ENCODE peak calls at places on chromosome 22, in eight cellular contexts. G is SW480; D is stimulated activated CD4-positive, alpha-beta T cell treated with anti-CD3 and anti-CD28 coated beads, Interleukin-4, amount 100 ng/mL, for 1 hour; Y is WTC11; F is fibroblast of pulmonary artery; U is activated naive CD4-positive, alpha-beta T cell treated with anti-CD3 and anti-CD28 coated beads for 36 hours; K is dermis blood vessel endothelial cell; H is NCI-H460. S is an unnamed sample.

GRCh38 chr22:43205261-43205691 is 18.3 kb upstream of the TTLL12 start:
- DNase-seq in G (no peak), D (no peak), Y (no peak), F (no peak), U (no peak), K (no peak), H (no peak), S (no peak)

GRCh38 chr22:43186272-43187170 is at the start of gene TTLL12:
- DNase-seq in G (peak; percentile 39), D (peak; percentile 65), Y (peak; percentile 54), F (peak; percentile 44), U (peak; percentile 53), K (peak; percentile 67), H (peak; percentile 39), S (peak; percentile 61)

GRCh38 chr22:45949921-45950320 is 27.0 kb downstream of the WNT7B start:
- DNase-seq in G (no peak), D (no peak), Y (no peak), F (no peak), U (no peak), K (no peak), H (no peak), S (no peak)

GRCh38 chr22:40932396-40932795 is 18.8 kb upstream of the RBX1 start:
- DNase-seq in G (no peak), D (no peak), Y (no peak), F (no peak), U (no peak), K (no peak), H (no peak), S (no peak)

GRCh38 chr22:48591286-48592065 is 1236.2 kb downstream of the BRD1 start:
- DNase-seq in G (no peak), D (no peak), Y (no peak), F (no peak), U (no peak), K (no peak), H (no peak), S (no peak)

GRCh38 chr22:37079158-37079557 is 27.6 kb downstream of the KCTD17 start:
- DNase-seq in G (no peak), D (no peak), Y (no peak), F (no peak), U (peak; percentile 35), K (no peak), H (no peak), S (no peak)

GRCh38 chr22:23075525-23076216 is 5.4 kb downstream of the GNAZ start:
- DNase-seq in G (peak; percentile 80), D (no peak), Y (no peak), F (no peak), U (no peak), K (no peak), H (no peak), S (no peak)

GRCh38 chr22:50229370-50229769 is 15.5 kb downstream of the TUBGCP6 start:
- DNase-seq in G (no peak), D (no peak), Y (no peak), F (no peak), U (no peak), K (no peak), H (no peak), S (no peak)

GRCh38 chr22:33330534-33330933 is 272.4 kb upstream of the SYN3 start:
- DNase-seq in G (no peak), D (no peak), Y (no peak), F (no peak), U (no peak), K (no peak), H (no peak), S (no peak)

GRCh38 chr22:19036523-19037273 is 85.5 kb downstream of the DGCR2 start:
- DNase-seq in G (no peak), D (no peak), Y (peak; percentile 42), F (peak; percentile 14), U (no peak), K (peak; percentile 26), H (no peak), S (no peak)

GRCh38 chr22:18965526-18966421 is 29.7 kb upstream of the PRODH start:
- DNase-seq in G (no peak), D (no peak), Y (no peak), F (no peak), U (no peak), K (no peak), H (no peak), S (no peak)

GRCh38 chr22:20388200-20388599 is 5.8 kb upstream of the ZNF74 start:
- DNase-seq in G (no peak), D (no peak), Y (no peak), F (no peak), U (no peak), K (no peak), H (no peak), S (no peak)

GRCh38 chr22:48835364-48835763 is 992.3 kb downstream of the BRD1 start:
- DNase-seq in G (no peak), D (no peak), Y (no peak), F (no peak), U (no peak), K (no peak), H (no peak), S (no peak)

GRCh38 chr22:39825661-39826102 is 67.9 kb downstream of the ENTHD1 start:
- DNase-seq in G (no peak), D (no peak), Y (no peak), F (no peak), U (no peak), K (no peak), H (no peak), S (peak; percentile 51)

GRCh38 chr22:28589102-28589501 is 90.5 kb downstream of the TTC28 start:
- DNase-seq in G (no peak), D (no peak), Y (no peak), F (no peak), U (no peak), K (no peak), H (no peak), S (no peak)

GRCh38 chr22:23137468-23137867 is 4.3 kb downstream of the RSPH14 start:
- DNase-seq in G (no peak), D (no peak), Y (no peak), F (no peak), U (no peak), K (no peak), H (no peak), S (peak; percentile 30)

GRCh38 chr22:34833982-34834510 is 231.9 kb upstream of the ISX start:
- DNase-seq in G (no peak), D (no peak), Y (no peak), F (no peak), U (no peak), K (no peak), H (no peak), S (no peak)

GRCh38 chr22:46146329-46146728 is 4.0 kb upstream of the PPARA start:
- DNase-seq in G (no peak), D (no peak), Y (no peak), F (no peak), U (no peak), K (no peak), H (no peak), S (no peak)

GRCh38 chr22:43562843-43563242 is 151.0 kb downstream of the MPPED1 start:
- DNase-seq in G (no peak), D (no peak), Y (no peak), F (no peak), U (no peak), K (no peak), H (no peak), S (no peak)

GRCh38 chr22:22593964-22594656 is 35.0 kb upstream of the PRAME start:
- DNase-seq in G (peak; percentile 44), D (peak; percentile 52), Y (peak; percentile 66), F (peak; percentile 70), U (peak; percentile 72), K (peak; percentile 83), H (peak; percentile 23), S (peak; percentile 68)

GRCh38 chr22:45865561-45866397 is 111.2 kb downstream of the WNT7B start:
- DNase-seq in G (no peak), D (no peak), Y (peak; percentile 42), F (no peak), U (no peak), K (no peak), H (no peak), S (no peak)

GRCh38 chr22:19799322-19800190 is 39.0 kb downstream of the TBX1 start:
- DNase-seq in G (no peak), D (no peak), Y (no peak), F (peak; percentile 72), U (no peak), K (no peak), H (no peak), S (no peak)

S was measured in NAMALWA.